ENCODE peak calls at places on chromosomes 16 and 17, in five cellular contexts. O is skeletal muscle cell, Y is prostate gland, W is hypothalamus, A is stromal cell of bone marrow. V is an unnamed sample.
A peak's percentile ranks its signal among the peaks of the same experiment; 100 is the strongest.

GRCh38 chr16:67163164-67163902 is 1.2 kb upstream of the HSF4 start:
- DNase-seq in A (no peak), Y (peak; percentile 56), O (no peak), W (peak; percentile 43), V (peak; percentile 84)

GRCh38 chr16:57815987-57816745 is 13.9 kb upstream of the KIFC3 start:
- DNase-seq in Y (peak; percentile 97), A (peak; percentile 90), W (peak; percentile 16), O (peak; percentile 81), V (peak; percentile 97)

GRCh38 chr16:58563775-58564174 is 48.5 kb downstream of the SETD6 start:
- DNase-seq in W (no peak), A (no peak), Y (no peak), O (no peak), V (no peak)

GRCh38 chr17:73261952-73262675 is 434 bp upstream of the CPSF4L start:
- DNase-seq in Y (peak; percentile 77), O (no peak), A (no peak), W (peak; percentile 47), V (no peak)

GRCh38 chr17:81426676-81427445 is 31.6 kb downstream of the BAHCC1 start:
- DNase-seq in O (no peak), W (peak; percentile 46), Y (no peak), A (no peak), V (no peak)

GRCh38 chr17:49730078-49730786 is 22.5 kb upstream of the SLC35B1 start:
- DNase-seq in Y (no peak), A (peak; percentile 96), O (peak; percentile 36), W (peak; percentile 6), V (peak; percentile 75)

GRCh38 chr16:31084584-31085298 is 4.0 kb downstream of the PRSS53 start:
- DNase-seq in W (no peak), A (no peak), Y (no peak), O (no peak), V (no peak)

GRCh38 chr17:62179525-62180161 is 114.6 kb upstream of the MED13 start:
- DNase-seq in Y (no peak), A (peak; percentile 31), W (no peak), O (no peak), V (no peak)

GRCh38 chr16:57141822-57142631 is 43.8 kb downstream of the PSME3IP1 start:
- DNase-seq in A (no peak), O (no peak), W (no peak), Y (no peak), V (no peak)

GRCh38 chr16:69334696-69335095 is 4.3 kb upstream of the PDF start:
- DNase-seq in W (no peak), O (no peak), Y (no peak), A (no peak), V (no peak)

GRCh38 chr16:19737306-19737975 is 19.4 kb downstream of the IQCK start:
- DNase-seq in Y (no peak), A (no peak), O (no peak), W (no peak), V (peak; percentile 67)

GRCh38 chr16:591892-592517 is 2.1 kb downstream of the RAB40C start:
- DNase-seq in A (no peak), Y (no peak), W (no peak), O (no peak), V (no peak)

GRCh38 chr17:73340093-73340596 is 28.3 kb upstream of the CDC42EP4 start:
- DNase-seq in O (peak; percentile 66), A (peak; percentile 92), Y (no peak), W (no peak), V (no peak)

GRCh38 chr16:78504391-78504945 is 405.0 kb downstream of the WWOX start:
- DNase-seq in W (no peak), O (no peak), A (no peak), Y (no peak), V (no peak)

GRCh38 chr16:88750854-88751253 is 34.2 kb downstream of the PIEZO1 start:
- DNase-seq in A (no peak), Y (no peak), O (no peak), W (no peak), V (no peak)